ENCODE peak calls at places on chromosomes 7 and 10, in ten cellular contexts. I is keratinocyte; V is astrocyte; Q is CD4-positive, alpha-beta memory T cell; N is lower lobe of right lung; A is spleen; E is right lobe of liver; P is uterus; T is CD4-positive, alpha-beta T cell; K is adipocyte. G is an unnamed sample.

GRCh38 chr10:71127019-71127534 is 85.3 kb upstream of the UNC5B start:
- DNase-seq in P (no peak), V (no peak), K (no peak), N (no peak), E (no peak), A (no peak), T (no peak), I (no peak), Q (no peak), G (no peak)

GRCh38 chr7:135406908-135407307 is 103.0 kb downstream of the CNOT4 start:
- DNase-seq in I (no peak), N (no peak), A (no peak), K (no peak), V (no peak), T (no peak), P (no peak), E (no peak), Q (no peak), G (no peak)

GRCh38 chr7:509426-509825 is 10.2 kb downstream of the PDGFA start:
- DNase-seq in Q (no peak), I (no peak), N (peak; percentile 24), T (no peak), P (no peak), A (peak; percentile 42), V (no peak), K (no peak), E (no peak), G (no peak)

GRCh38 chr10:73995035-73995358 is 2.9 kb upstream of the VCL start:
- DNase-seq in P (no peak), I (no peak), T (no peak), A (no peak), Q (no peak), N (no peak), K (no peak), E (no peak), V (no peak), G (no peak)

GRCh38 chr10:74932648-74933047 is 106.2 kb downstream of the KAT6B start:
- DNase-seq in N (peak; percentile 61), V (no peak), Q (no peak), A (no peak), E (peak; percentile 54), K (no peak), P (peak; percentile 50), T (no peak), I (no peak), G (no peak)

GRCh38 chr7:125112741-125113309 is 183.2 kb upstream of the POT1 start:
- DNase-seq in Q (no peak), A (no peak), T (no peak), N (no peak), K (peak; percentile 40), P (no peak), E (no peak), I (no peak), V (no peak), G (peak; percentile 64)

GRCh38 chr7:3272691-3273141 is 28.3 kb upstream of the SDK1 start:
- DNase-seq in K (peak; percentile 25), V (peak; percentile 97), Q (no peak), N (no peak), I (no peak), E (no peak), T (no peak), P (no peak), A (no peak), G (peak; percentile 90)

GRCh38 chr7:1245596-1245995 is 12.9 kb downstream of the UNCX start:
- DNase-seq in I (no peak), P (no peak), N (no peak), T (no peak), A (no peak), Q (no peak), E (no peak), V (no peak), K (no peak), G (no peak)

GRCh38 chr10:21517134-21517982 is 8.1 kb downstream of the SKIDA1 start:
- DNase-seq in K (peak; percentile 83), P (peak; percentile 64), N (peak; percentile 71), A (no peak), Q (no peak), E (peak; percentile 83), I (no peak), T (no peak), V (peak; percentile 64), G (no peak)

GRCh38 chr10:98482096-98482495 is 35.4 kb upstream of the HPS1 start:
- DNase-seq in P (no peak), N (no peak), E (no peak), V (no peak), Q (no peak), K (no peak), I (no peak), A (no peak), T (no peak), G (no peak)

GRCh38 chr10:96292971-96293909 is 11.0 kb upstream of the DNTT start:
- DNase-seq in E (peak; percentile 52), Q (peak; percentile 3), P (no peak), K (peak; percentile 74), N (no peak), A (no peak), V (peak; percentile 7), T (no peak), I (no peak), G (peak; percentile 22)

GRCh38 chr7:137923380-137923779 is 76.6 kb upstream of the DGKI start:
- DNase-seq in T (no peak), K (peak; percentile 78), N (no peak), V (peak; percentile 82), P (no peak), I (no peak), E (no peak), A (no peak), Q (no peak), G (peak; percentile 51)

GRCh38 chr10:110458583-110458920 is 39.2 kb upstream of the DUSP5 start:
- DNase-seq in K (no peak), E (no peak), A (peak; percentile 63), I (no peak), N (no peak), Q (peak; percentile 29), T (no peak), P (peak; percentile 45), V (no peak), G (no peak)

GRCh38 chr10:56178210-56178609 is 182.8 kb downstream of the ZWINT start:
- DNase-seq in Q (no peak), A (no peak), T (no peak), E (no peak), I (no peak), P (no peak), N (no peak), V (no peak), K (no peak), G (no peak)

DNA sequence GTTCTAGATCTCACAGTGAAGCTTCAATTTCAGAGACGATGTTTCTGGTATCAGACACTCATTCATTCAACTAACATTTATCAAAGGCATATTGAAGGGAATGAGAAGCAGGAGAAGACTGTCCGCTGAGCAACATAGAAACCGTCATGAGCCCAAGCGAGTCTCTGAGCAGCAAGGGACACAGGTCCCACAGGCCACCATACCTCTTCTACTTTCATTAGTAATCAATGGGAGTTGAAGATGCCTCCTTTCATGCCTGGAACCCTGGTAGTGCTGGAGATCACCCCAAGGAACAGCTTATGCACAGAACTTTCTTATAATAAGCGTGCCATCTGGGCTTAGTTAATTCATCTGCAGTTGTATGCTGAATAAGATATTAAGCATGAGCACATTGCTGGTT is 1.2 kb downstream of the PAX4 start:
- DNase-seq in I (no peak), V (no peak), T (no peak), E (no peak), P (no peak), Q (no peak), N (no peak), K (no peak), A (no peak), G (no peak)
- H3K27me3 ChIP-seq in I (peaks cover 49% of the 10 kb centered on the region), V (peaks cover 57% of the 10 kb centered on the region), T (peaks cover 29% of the 10 kb centered on the region), E (no peaks in the 10 kb centered on the region), P (no peaks in the 10 kb centered on the region), Q (peaks cover 11% of the 10 kb centered on the region), N (peaks cover 35% of the 10 kb centered on the region), K (peaks cover 77% of the 10 kb centered on the region), A (no peaks in the 10 kb centered on the region), G (peaks cover 43% of the 10 kb centered on the region)

GRCh38 chr7:28551311-28551710 is 139.0 kb downstream of the CREB5 start:
- DNase-seq in N (no peak), T (no peak), K (no peak), A (no peak), I (no peak), V (peak; percentile 78), Q (no peak), P (no peak), E (no peak), G (no peak)
- H3K27me3 ChIP-seq in N (no peaks in the 10 kb centered on the region), T (peaks cover 4% of the 10 kb centered on the region), K (no peaks in the 10 kb centered on the region), A (no peaks in the 10 kb centered on the region), I (peaks cover 27% of the 10 kb centered on the region), V (peaks cover 4% of the 10 kb centered on the region), Q (no peaks in the 10 kb centered on the region), P (no peaks in the 10 kb centered on the region), E (no peaks in the 10 kb centered on the region), G (peaks cover 17% of the 10 kb centered on the region)

DNA sequence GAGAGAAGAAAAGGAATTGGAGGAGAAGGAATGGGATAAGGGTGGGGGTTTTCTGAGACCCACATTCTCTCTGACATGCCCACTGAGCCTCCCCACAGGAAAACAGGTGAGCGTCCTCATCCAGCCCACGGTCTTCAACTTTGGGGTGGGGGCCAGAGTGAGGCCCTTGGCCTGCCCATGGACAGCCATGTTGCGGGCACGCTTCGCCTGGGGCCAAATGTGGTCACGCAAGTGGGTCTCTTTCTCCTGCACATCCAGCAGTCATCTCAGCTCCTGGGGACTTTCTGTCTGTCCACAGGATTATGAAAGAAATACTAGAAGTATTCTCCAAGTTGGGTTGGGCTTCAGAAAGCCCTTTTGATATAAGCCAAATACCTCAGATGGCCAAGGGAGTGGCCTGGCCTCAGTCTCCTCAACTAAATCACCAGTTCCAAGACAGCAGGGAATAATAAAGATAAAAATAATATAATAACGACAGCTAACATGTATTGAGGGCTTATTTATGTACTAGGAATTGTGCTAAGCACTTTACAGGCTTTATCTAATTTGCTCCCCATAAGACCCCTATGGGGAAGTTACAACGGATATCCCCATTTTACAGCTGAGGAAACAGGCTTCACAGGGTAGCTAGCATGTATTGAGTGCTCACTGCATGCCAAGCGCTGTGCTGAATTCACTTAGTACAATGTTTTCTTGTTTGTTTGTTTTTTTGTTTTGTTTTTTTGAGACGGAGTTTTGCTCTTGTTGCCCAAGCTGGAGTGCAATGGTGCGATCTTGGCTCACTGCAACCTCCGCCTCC is 57.2 kb upstream of the LBX1 start:
- DNase-seq in Q (no peak), V (no peak), I (no peak), P (no peak), A (no peak), E (no peak), T (no peak), N (no peak), K (no peak), G (no peak)
- H3K27me3 ChIP-seq in Q (peaks cover 65% of the 10 kb centered on the region), V (peaks cover 79% of the 10 kb centered on the region), I (peaks cover 82% of the 10 kb centered on the region), P (peaks cover 6% of the 10 kb centered on the region), A (peaks cover 5% of the 10 kb centered on the region), E (peaks cover 21% of the 10 kb centered on the region), T (peaks cover 98% of the 10 kb centered on the region), N (peaks cover 90% of the 10 kb centered on the region), K (peaks cover 74% of the 10 kb centered on the region), G (peaks cover 3% of the 10 kb centered on the region)

DNA sequence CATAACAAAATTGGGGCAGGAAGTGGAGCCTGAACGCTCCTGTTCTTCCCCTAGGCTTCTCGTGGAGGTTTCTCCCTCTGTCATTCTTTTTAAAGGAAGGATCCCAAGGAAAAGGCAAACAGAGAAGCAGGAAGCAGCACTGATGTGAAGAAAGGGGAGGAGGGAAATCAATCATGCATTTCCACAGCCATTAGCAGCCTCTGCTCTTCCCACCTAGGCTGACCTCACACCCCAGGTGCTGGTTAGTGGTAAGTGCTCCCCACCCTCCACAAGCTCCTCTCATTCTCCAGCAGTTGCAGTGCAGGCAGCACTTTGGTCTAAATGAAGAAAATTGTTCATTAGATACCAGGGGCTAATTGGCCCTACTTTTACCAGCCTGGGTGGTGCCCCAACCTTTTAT is 2.6 kb downstream of the CRHR2 start:
- DNase-seq in E (no peak), V (no peak), T (no peak), I (no peak), K (no peak), N (no peak), A (no peak), P (no peak), Q (no peak), G (no peak)
- H3K27me3 ChIP-seq in E (peaks cover 7% of the 10 kb centered on the region), V (peaks cover 72% of the 10 kb centered on the region), T (peaks cover 47% of the 10 kb centered on the region), I (peaks cover 74% of the 10 kb centered on the region), K (peaks cover 97% of the 10 kb centered on the region), N (peaks cover 41% of the 10 kb centered on the region), A (peaks cover 4% of the 10 kb centered on the region), P (no peaks in the 10 kb centered on the region), Q (peaks cover 29% of the 10 kb centered on the region), G (peaks cover 39% of the 10 kb centered on the region)

G was measured in Panc1.